ENCODE peak calls at places on chromosomes 2 and 18, in five cellular contexts. F, C, Q, W and T are unnamed samples.

GRCh38 chr2:73981081-73981968 is 3.4 kb upstream of the TET3 start:
- DNase-seq in F (no peak), C (no peak), W (peak), Q (peak), T (no peak)

GRCh38 chr2:229180658-229181057 is 90.4 kb downstream of the PID1 start:
- DNase-seq in F (no peak), C (no peak), Q (no peak), W (no peak), T (no peak)

GRCh38 chr18:10563886-10564285 is 38.1 kb downstream of the NAPG start:
- DNase-seq in C (no peak), W (no peak), Q (peak), F (no peak), T (no peak)

GRCh38 chr18:2919600-2919999 is 72.8 kb downstream of the EMILIN2 start:
- DNase-seq in F (no peak), C (no peak), W (no peak), Q (no peak), T (no peak)

GRCh38 chr18:28961669-28962228 is 784.8 kb upstream of the CDH2 start:
- DNase-seq in C (peak), W (no peak), F (no peak), Q (no peak), T (no peak)

GRCh38 chr2:25207078-25207545 is 38.7 kb upstream of the POMC start:
- DNase-seq in F (no peak), W (no peak), Q (no peak), C (no peak), T (no peak)

GRCh38 chr2:221571391-221572179 is 519 bp downstream of the EPHA4 start:
- DNase-seq in C (peak), Q (peak), W (peak), F (peak), T (no peak)

GRCh38 chr2:85794491-85795121 is 40.8 kb downstream of the ATOH8 start:
- DNase-seq in C (no peak), W (no peak), F (peak), Q (no peak), T (no peak)

GRCh38 chr2:59896499-59896898 is 657.0 kb downstream of the BCL11A start:
- DNase-seq in F (no peak), W (no peak), C (no peak), Q (no peak), T (no peak)

GRCh38 chr2:85459771-85460170 is 41.3 kb downstream of the SH2D6 start:
- DNase-seq in W (no peak), C (peak), Q (no peak), F (no peak), T (no peak)

GRCh38 chr2:235468978-235469694 is 24.7 kb upstream of the AGAP1 start:
- DNase-seq in C (peak), W (no peak), Q (peak), F (no peak), T (no peak)

GRCh38 chr2:61898810-61899209 is 6.7 kb upstream of the COMMD1 start:
- DNase-seq in W (no peak), C (peak), F (no peak), Q (peak), T (no peak)

GRCh38 chr2:71281950-71282349 is 49.6 kb upstream of the ZNF638 start:
- DNase-seq in F (no peak), Q (no peak), W (no peak), C (no peak), T (no peak)

GRCh38 chr2:174554514-174555119 is 43.0 kb downstream of the WIPF1 start:
- DNase-seq in C (no peak), W (no peak), Q (peak), F (no peak), T (no peak)

GRCh38 chr2:144515694-144516416 is 4.1 kb downstream of the ZEB2 start:
- DNase-seq in C (peak), W (peak), Q (no peak), F (peak), T (no peak)

GRCh38 chr2:40642261-40642660 is 190.4 kb upstream of the SLC8A1 start:
- DNase-seq in W (no peak), Q (no peak), F (no peak), C (peak), T (no peak)

GRCh38 chr2:168344706-168345105 is 97.3 kb upstream of the STK39 start:
- DNase-seq in W (no peak), Q (no peak), C (no peak), F (no peak), T (no peak)

GRCh38 chr2:204445149-204445548 is 100.1 kb upstream of the PARD3B start:
- DNase-seq in Q (no peak), C (no peak), W (no peak), F (no peak), T (no peak)

GRCh38 chr2:43345391-43345813 is 119.0 kb upstream of the ZFP36L2 start:
- DNase-seq in W (no peak), Q (peak), F (no peak), C (no peak), T (no peak)
- TF ChIP-seq CTCF in W (no peak), Q (no peak), F (no peak), C (peak), T (no peak)

GRCh38 chr2:206378835-206379234 is 64.5 kb upstream of the ADAM23 start:
- DNase-seq in W (no peak), F (no peak), Q (no peak), C (peak), T (no peak)
- TF ChIP-seq CTCF in W (no peak), F (no peak), Q (no peak), C (no peak), T (no peak)

GRCh38 chr2:216328347-216328746 is 43.9 kb downstream of the MARCHF4 start:
- DNase-seq in F (no peak), C (no peak), Q (no peak), W (no peak), T (no peak)
- TF ChIP-seq CTCF in F (no peak), C (peak), Q (no peak), W (no peak), T (no peak)

GRCh38 chr2:67689186-67689585 is 292.1 kb downstream of the ETAA1 start:
- DNase-seq in C (no peak), Q (no peak), F (no peak), W (no peak), T (no peak)

GRCh38 chr2:67689651-67690050 is 292.5 kb downstream of the ETAA1 start:
- DNase-seq in Q (no peak), F (no peak), W (no peak), C (no peak), T (no peak)

GRCh38 chr2:67684991-67685390 is 287.9 kb downstream of the ETAA1 start:
- DNase-seq in F (no peak), C (no peak), Q (no peak), W (no peak), T (no peak)

DNA sequence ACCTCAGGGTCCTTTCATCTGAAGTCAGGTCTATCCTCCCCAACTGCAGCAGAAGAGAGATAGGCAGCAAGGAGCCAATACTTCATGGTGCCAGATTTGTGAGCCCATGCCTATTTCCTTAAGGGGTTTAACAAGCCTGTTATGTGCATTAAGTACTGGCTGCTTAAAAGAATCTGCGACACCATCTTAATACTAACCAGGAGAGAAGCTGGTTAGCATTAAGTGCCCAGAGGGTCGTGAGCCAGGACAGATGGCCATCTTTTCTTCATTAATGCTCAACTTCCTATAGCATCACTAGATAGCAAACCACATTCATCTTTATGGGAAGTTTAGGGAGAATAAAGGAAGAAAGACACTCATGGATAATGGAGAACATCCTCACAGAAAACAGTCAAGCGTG is 289.1 kb downstream of the ETAA1 start:
- DNase-seq in C (no peak), W (no peak), Q (no peak), F (no peak), T (no peak)
- TF ChIP-seq CTCF in C (no peak), W (no peak), Q (no peak), F (no peak), T (no peak)

DNA sequence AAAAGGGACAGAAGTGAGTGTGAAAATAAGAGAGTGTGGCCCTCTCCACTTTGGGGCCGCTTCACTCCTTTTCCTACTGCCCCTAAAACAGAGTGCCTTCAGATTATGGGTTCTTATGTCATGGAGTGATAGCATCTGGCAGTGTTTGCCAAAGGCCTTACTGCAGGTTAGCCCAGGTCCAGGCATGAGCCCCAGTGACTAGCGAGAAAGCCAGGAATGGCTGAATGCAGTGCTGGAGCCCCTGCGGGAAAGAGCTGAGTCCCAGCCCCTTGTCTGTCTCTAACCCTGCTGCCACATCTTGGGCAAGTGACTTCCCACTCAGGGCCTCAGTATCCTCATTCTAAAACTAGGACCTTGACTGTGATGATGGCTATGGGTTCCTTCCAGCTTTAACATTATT is 6.0 kb downstream of the IGFBP5 start:
- DNase-seq in W (no peak), F (no peak), C (no peak), Q (no peak), T (no peak)
- TF ChIP-seq CTCF in W (no peak), F (no peak), C (no peak), Q (no peak), T (no peak)

GRCh38 chr2:53985646-53986045 is 14.9 kb upstream of the PSME4 start:
- DNase-seq in C (no peak), F (no peak), Q (no peak), W (no peak), T (no peak)
- TF ChIP-seq CTCF in C (no peak), F (no peak), Q (no peak), W (no peak), T (no peak)

GRCh38 chr2:143433158-143433557 is 303.9 kb downstream of the ARHGAP15 start:
- DNase-seq in W (no peak), C (peak), F (no peak), Q (no peak), T (no peak)
- TF ChIP-seq CTCF in W (no peak), C (peak), F (no peak), Q (no peak), T (no peak)

DNA sequence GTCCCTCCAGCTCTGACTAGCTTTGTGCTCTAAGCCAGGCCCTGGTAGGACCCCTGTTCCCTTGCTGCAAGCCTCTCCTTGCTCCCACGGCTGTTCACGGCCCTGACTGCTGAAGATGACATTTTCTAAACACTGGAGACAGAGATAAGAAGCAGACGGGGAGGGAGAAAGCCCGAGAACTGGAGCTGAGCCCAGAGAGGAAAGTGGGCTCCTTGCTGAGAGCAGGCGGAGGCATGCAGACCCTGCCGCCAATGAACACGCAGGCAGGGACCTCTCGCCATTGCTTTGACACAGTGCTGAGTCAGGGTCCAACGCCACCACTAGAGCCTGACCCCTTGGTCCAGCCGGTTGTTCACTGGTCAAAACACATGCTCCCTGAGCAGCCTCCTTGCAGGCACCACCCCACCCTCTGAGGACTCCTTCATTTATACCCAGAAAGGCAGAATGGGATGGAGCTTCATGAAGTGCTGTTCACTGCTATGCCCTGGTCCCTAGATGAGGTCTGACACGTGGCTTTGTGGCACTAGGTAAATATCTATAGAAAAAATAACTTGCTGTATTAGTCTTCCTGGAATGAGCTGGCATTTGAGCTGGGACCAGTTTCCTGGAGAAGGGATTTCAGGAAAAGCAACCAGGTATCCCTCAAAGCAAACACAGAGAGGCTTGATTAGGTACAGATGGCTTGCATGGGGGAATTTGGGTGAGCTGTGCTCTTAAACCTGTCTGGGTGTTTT is 65.7 kb downstream of the MCFD2 start:
- DNase-seq in W (peak), Q (peak), C (no peak), F (no peak), T (no peak)
- TF ChIP-seq CTCF in W (no peak), Q (no peak), C (no peak), F (no peak), T (no peak)